ENCODE peak calls at places on chromosomes 13 and 19, in seven cellular contexts. S is GM20000, R is endothelial cell, L is lung, V is GM23338, F is AG04450, M is AG09309. W is an unnamed sample.

GRCh38 chr13:39417643-39418042 is 185.3 kb downstream of the LHFPL6 start:
- DNase-seq in F (no peak), V (peak), M (no peak), L (no peak), R (no peak), S (no peak), W (no peak)

GRCh38 chr13:67642638-67643037 is 412.5 kb upstream of the PCDH9 start:
- DNase-seq in L (no peak), S (no peak), M (no peak), V (no peak), R (no peak), F (no peak), W (no peak)

GRCh38 chr13:41352935-41353801 is 42.1 kb downstream of the NAA16 start:
- DNase-seq in S (peak), F (peak), L (no peak), M (no peak), R (peak), V (peak), W (peak)

GRCh38 chr13:32731576-32731975 is 145.3 kb downstream of the PDS5B start:
- DNase-seq in V (no peak), F (no peak), L (no peak), R (no peak), S (no peak), M (no peak), W (no peak)

GRCh38 chr13:63636231-63636993 is 2220.8 kb upstream of the PCDH20 start:
- DNase-seq in F (no peak), M (no peak), L (no peak), S (peak), R (peak), V (peak), W (peak)

GRCh38 chr13:49681837-49682236 is 9.4 kb downstream of the EBPL start:
- DNase-seq in F (no peak), S (no peak), V (no peak), L (no peak), R (no peak), M (no peak), W (no peak)

GRCh38 chr13:20718958-20719566 is 15.6 kb downstream of the IL17D start:
- DNase-seq in R (no peak), S (no peak), V (no peak), M (no peak), L (no peak), F (no peak), W (no peak)

GRCh38 chr19:52474351-52475127 is 21.2 kb downstream of the ZNF578 start:
- DNase-seq in S (no peak), R (no peak), V (no peak), M (no peak), L (no peak), F (no peak), W (no peak)

GRCh38 chr19:55442372-55443044 is 592 bp downstream of the SHISA7 start:
- DNase-seq in F (no peak), M (no peak), L (no peak), R (no peak), V (peak), S (peak), W (no peak)

GRCh38 chr19:14006766-14007562 is 844 bp upstream of the RFX1 start:
- DNase-seq in F (no peak), R (peak), S (no peak), M (no peak), V (peak), L (peak), W (no peak)

GRCh38 chr13:28181413-28181812 is 43.1 kb downstream of the PAN3 start:
- DNase-seq in M (peak), R (no peak), L (no peak), F (no peak), S (no peak), V (no peak), W (no peak)

GRCh38 chr13:48562296-48563066 is 29.6 kb upstream of the RCBTB2 start:
- DNase-seq in L (no peak), S (peak), M (no peak), V (no peak), R (no peak), F (no peak), W (peak)

GRCh38 chr19:43639507-43640423 is at the start of gene CADM4:
- DNase-seq in F (no peak), M (no peak), R (peak), L (no peak), S (peak), V (peak), W (peak)

DNA sequence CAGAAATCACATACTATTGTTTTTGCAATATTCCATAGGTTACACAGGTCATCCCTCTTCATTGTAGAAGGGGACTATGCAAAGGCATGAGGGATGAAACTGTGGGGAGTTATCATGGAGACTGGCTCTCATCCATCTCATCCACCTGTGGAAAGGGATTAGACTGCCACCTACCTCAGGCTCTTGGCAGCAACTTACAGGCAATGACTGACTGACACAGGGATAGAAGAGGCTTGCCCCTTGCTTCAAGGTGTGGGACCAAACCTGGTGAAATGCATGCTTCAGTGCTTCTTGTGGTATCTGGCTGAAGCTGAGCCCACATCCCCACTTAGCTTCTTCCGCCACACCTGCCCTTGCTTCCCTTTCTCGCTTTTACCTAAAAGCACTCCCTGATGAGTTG is 341.3 kb downstream of the GPC5 start:
- DNase-seq in S (no peak), M (no peak), R (no peak), V (peak), F (no peak), L (no peak), W (no peak)
- TF ChIP-seq CTCF in S (no peak), M (no peak), R (no peak), V (peak), F (no peak), L (no peak), W (no peak)

DNA sequence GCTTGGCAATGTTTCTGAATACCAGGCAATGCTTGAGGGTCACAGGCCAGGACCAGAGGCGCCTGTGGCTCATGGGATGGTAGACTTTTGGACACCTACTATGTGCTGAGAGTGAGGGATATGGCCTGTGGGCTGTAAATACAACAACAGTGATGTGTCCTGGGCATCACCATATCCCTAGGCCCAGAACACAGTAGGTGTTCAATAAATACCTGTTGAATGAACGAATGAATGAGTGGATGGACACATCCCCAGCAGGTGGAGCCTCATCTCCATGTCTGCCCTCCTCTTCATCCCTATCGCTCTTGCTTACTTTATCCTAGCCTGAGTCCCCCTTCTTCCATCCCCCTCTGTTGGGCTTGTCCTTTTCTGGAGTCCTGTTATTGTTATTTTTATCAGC is 16.5 kb upstream of the NANOS2 start:
- DNase-seq in F (no peak), S (no peak), V (no peak), L (no peak), M (no peak), R (no peak), W (no peak)
- TF ChIP-seq CTCF in F (no peak), S (no peak), V (peak), L (no peak), M (no peak), R (no peak), W (no peak)

DNA sequence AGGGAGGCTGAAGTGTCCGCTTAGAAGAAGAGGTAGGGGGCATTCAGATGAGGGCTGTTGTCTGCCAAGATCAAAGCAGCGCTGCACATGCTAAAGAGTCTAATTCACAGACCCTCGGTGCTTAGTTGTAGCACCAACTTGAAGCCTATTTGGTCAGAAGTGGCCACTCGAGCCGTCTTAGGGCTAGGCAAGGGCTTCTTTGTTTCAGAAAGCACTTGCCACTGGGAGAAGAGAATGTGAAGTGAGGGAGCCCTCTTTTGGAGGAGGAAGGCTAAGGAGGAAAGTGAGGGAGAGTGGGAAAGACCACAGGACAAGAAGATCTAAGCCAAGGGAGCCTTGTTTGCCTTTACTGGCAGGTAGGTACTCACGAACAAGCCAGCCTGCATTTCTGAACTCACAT is 313.4 kb upstream of the TMTC4 start:
- DNase-seq in R (peak), V (peak), L (no peak), F (peak), M (no peak), S (no peak), W (no peak)
- TF ChIP-seq CTCF in R (no peak), V (peak), L (no peak), F (peak), M (peak), S (peak), W (no peak)

GRCh38 chr13:109784590-109785140 is 1.7 kb downstream of the IRS2 start:
- DNase-seq in V (peak), L (peak), M (no peak), R (peak), F (no peak), S (peak), W (no peak)
- TF ChIP-seq CTCF in V (no peak), L (peak), M (peak), R (peak), F (peak), S (no peak), W (peak)

GRCh38 chr13:57030671-57031070 is 110.0 kb upstream of the PRR20A start:
- DNase-seq in V (peak), R (no peak), L (no peak), M (no peak), S (no peak), F (no peak), W (no peak)
- TF ChIP-seq CTCF in V (no peak), R (no peak), L (no peak), M (no peak), S (no peak), F (no peak), W (no peak)

GRCh38 chr19:2659856-2660432 is 42.5 kb downstream of the GNG7 start:
- DNase-seq in V (no peak), M (no peak), L (no peak), R (no peak), F (no peak), S (no peak), W (no peak)

GRCh38 chr19:2663920-2664571 is 38.4 kb downstream of the GNG7 start:
- DNase-seq in S (peak), R (no peak), V (no peak), F (no peak), M (no peak), L (no peak), W (peak)

GRCh38 chr19:2666344-2666994 is 36.0 kb downstream of the GNG7 start:
- DNase-seq in S (no peak), V (no peak), F (no peak), R (no peak), L (no peak), M (no peak), W (no peak)

GRCh38 chr19:2665103-2665502 is 37.4 kb downstream of the GNG7 start:
- DNase-seq in S (no peak), L (no peak), F (no peak), V (no peak), R (no peak), M (no peak), W (no peak)

DNA sequence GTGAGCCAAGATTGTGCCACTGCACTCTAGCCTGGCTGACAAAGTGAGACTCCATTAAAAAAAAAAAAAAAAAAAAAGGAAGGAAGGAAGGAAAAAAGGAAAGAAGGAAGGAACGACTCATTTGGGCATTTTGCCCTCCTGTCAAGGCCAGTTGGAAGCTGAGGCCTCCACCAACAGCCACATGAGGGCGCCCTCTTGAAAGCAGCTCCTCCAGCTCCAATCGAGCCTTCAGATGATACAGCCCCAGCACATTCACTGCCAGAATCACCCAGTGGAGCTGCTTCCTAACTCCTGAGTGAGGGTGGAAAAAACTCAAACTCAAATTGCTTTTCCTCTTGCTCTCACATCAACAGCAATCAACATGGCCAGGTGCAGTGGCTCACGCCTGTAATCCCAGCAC is 40.9 kb downstream of the GNG7 start:
- DNase-seq in V (peak), S (no peak), R (no peak), F (no peak), L (no peak), M (no peak), W (no peak)
- TF ChIP-seq CTCF in V (peak), S (no peak), R (no peak), F (no peak), L (no peak), M (peak), W (peak)

GRCh38 chr13:98133949-98134348 is 8.9 kb upstream of the FARP1 start:
- DNase-seq in S (peak), R (no peak), L (no peak), F (no peak), V (no peak), M (no peak), W (peak)

GRCh38 chr13:98134901-98135300 is 8.0 kb upstream of the FARP1 start:
- DNase-seq in R (no peak), S (no peak), M (no peak), V (no peak), L (no peak), F (no peak), W (no peak)

DNA sequence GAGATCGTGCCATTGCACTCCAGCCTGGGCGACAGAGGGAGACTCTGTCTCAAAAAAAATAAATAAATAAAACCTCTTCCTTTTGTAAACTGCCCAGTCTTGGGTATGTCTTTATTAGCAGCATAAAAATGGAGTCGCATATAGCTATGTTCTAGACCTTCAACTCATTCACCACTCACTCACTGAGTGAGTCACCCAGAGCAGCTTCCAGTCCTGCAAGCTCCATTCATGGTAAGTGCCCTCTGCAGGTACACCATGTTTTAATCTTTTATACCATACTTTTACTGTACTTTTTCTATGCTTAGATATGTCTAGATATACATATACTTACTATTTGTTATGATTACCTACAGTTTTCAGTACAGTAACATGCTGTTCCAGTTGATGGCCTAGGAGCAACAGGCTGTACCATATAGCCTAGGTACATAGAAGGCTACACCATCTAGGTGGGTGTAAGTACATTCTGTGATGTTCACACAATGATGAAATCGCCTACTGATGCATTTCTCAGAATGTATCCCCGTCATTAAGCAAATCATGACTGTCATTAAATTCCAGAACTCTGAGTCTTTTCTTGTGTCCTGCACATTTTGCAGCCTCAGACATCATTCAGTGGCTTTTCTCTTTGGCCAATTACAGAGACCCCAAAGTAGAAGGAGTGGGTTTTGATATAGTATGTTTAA is 13.7 kb upstream of the FARP1 start:
- DNase-seq in L (no peak), M (no peak), F (no peak), V (no peak), R (no peak), S (no peak), W (no peak)
- TF ChIP-seq CTCF in L (no peak), M (no peak), F (no peak), V (no peak), R (no peak), S (no peak), W (no peak)

DNA sequence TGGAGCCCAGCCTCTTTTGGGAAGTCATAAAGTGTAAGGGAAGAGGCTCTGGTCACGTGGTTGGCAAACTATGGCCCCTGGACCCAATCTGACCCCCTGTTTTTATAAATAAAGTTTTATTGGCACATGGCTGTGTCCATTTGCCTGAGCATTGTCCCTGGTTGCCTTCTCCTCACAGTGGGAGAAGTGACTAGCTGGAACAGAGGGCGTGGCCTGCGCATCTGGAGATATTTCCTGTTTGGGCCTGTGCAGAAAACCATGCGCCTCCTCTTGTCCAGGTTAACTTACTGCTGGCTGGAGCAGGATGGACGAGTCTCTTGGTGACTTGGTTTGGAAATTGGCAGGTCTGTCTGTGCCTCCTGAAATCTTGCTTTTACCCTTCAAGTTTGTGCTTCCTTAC is 48.3 kb downstream of the KDM4B start:
- DNase-seq in S (no peak), V (no peak), F (no peak), L (no peak), R (no peak), M (no peak), W (no peak)
- TF ChIP-seq CTCF in S (no peak), V (no peak), F (no peak), L (no peak), R (no peak), M (no peak), W (no peak)

DNA sequence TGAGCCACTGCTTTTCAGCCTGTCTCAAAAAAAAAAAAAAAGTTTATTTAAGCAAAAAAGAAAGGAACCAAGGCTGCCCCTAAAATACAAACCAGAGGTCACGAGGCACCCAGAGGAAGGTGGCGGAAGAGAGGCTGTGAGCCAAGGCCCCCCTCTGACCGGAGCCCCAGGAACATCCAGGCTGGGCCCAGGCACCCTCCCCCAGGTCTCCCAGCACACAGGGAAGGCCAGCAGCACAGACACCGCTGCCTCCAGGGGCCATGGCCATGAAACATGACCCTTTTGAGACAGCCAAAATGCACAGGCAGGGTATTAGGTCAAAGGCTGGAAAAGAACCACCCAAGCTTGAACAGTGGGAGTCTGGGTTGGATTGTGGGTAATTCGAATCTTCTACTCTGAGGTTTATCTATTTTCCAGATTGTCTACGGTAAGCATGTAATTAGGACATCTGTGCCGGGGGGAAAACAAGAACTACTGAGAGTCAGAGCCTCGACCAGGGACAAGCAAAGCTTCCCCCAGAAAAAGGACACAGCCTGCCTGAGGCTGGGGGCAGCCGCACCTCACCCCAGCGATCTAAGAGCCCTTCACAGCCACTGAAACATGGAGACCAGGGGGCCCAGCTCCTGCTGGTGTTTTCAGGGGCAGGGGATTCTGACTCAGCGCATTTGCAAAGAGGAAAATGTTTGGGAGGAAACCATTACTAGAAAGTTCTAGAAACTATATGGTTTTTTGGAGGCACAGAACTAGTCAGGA is 8.4 kb downstream of the PEX11G start:
- DNase-seq in L (no peak), V (no peak), R (no peak), F (no peak), S (no peak), M (no peak), W (no peak)
- TF ChIP-seq CTCF in L (no peak), V (no peak), R (no peak), F (no peak), S (no peak), M (no peak), W (no peak)

W was measured in GM13977.